ENCODE peak calls at places on chromosome 18, in ten cellular contexts. C is OCI-M1; W is amniotic epithelial cell; J is naive thymus-derived CD4-positive, alpha-beta T cell; H is head of caudate nucleus; L is stimulated activated CD8-positive, alpha-beta memory T cell treated with anti-CD3 and anti-CD28 coated beads, Interleukin-2, amount 100 ng/mL, for 1 hour; I is C1 segment of cervical spinal cord; O is iris pigment epithelial cell; F is COR-L47; G is NCI-H345. P is an unnamed sample.

GRCh38 chr18:45521777-45522176 is 93.5 kb upstream of the SLC14A2 start:
- DNase-seq in C (no peak), W (peak; percentile 59), J (no peak), H (no peak), L (no peak), I (no peak), O (peak; percentile 57), F (no peak), G (no peak), P (no peak)

GRCh38 chr18:23798824-23799223 is 109.6 kb downstream of the LAMA3 start:
- DNase-seq in C (no peak), W (peak; percentile 40), J (no peak), H (no peak), L (no peak), I (no peak), O (no peak), F (no peak), G (no peak), P (no peak)

GRCh38 chr18:9619545-9619944 is 5.2 kb upstream of the PPP4R1 start:
- DNase-seq in C (peak; percentile 68), W (peak; percentile 94), J (no peak), H (no peak), L (no peak), I (no peak), O (peak; percentile 90), F (no peak), G (no peak), P (no peak)

GRCh38 chr18:67771271-67771670 is 254.8 kb upstream of the DSEL start:
- DNase-seq in C (no peak), W (peak; percentile 67), J (no peak), H (no peak), L (no peak), I (no peak), O (peak; percentile 84), F (no peak), G (no peak), P (no peak)

GRCh38 chr18:48055351-48055750 is 124.9 kb upstream of the SMAD2 start:
- DNase-seq in C (no peak), W (no peak), J (no peak), H (no peak), L (no peak), I (no peak), O (no peak), F (no peak), G (no peak), P (no peak)

GRCh38 chr18:70920840-70921374 is 632.1 kb downstream of the SOCS6 start:
- DNase-seq in C (no peak), W (no peak), J (no peak), H (no peak), L (no peak), I (no peak), O (no peak), F (no peak), G (no peak), P (no peak)

GRCh38 chr18:63677490-63678225 is 16.0 kb upstream of the SERPINB3 start:
- DNase-seq in C (no peak), W (peak; percentile 70), J (no peak), H (no peak), L (no peak), I (no peak), O (no peak), F (no peak), G (no peak), P (no peak)

GRCh38 chr18:78477840-78478239 is 501.8 kb upstream of the SALL3 start:
- DNase-seq in C (no peak), W (no peak), J (no peak), H (no peak), L (no peak), I (no peak), O (no peak), F (no peak), G (no peak), P (no peak)